ENCODE peak calls at places on chromosomes 7 and 10, in eight cellular contexts. C is esophagus squamous epithelium, U is right lobe of liver, W is tibial nerve, P is heart left ventricle, G is IMR-90, S is Peyer's patch, V is HepG2. A is an unnamed sample.

GRCh38 chr10:132867801-132868644 is 74.3 kb downstream of the CFAP46 start:
- DNase-seq in W (no peak), C (no peak), V (no peak), U (peak), P (peak), G (no peak), S (peak), A (no peak)

GRCh38 chr7:43535810-43536585 is 46.9 kb upstream of the STK17A start:
- DNase-seq in S (no peak), W (peak), V (no peak), U (no peak), C (no peak), P (no peak), G (peak), A (no peak)

GRCh38 chr7:55570939-55571338 is 1.4 kb downstream of the VOPP1 start:
- DNase-seq in P (no peak), C (no peak), V (peak), W (no peak), U (no peak), G (peak), S (no peak), A (no peak)

GRCh38 chr7:22111661-22112060 is 166.0 kb upstream of the CDCA7L start:
- DNase-seq in G (no peak), V (no peak), U (no peak), P (no peak), W (no peak), C (no peak), S (no peak), A (no peak)

GRCh38 chr7:85927226-85927625 is 716.5 kb upstream of the GRM3 start:
- DNase-seq in P (no peak), V (no peak), C (no peak), S (no peak), W (no peak), U (no peak), G (no peak), A (no peak)

GRCh38 chr7:157976406-157976805 is 611.2 kb downstream of the PTPRN2 start:
- DNase-seq in S (no peak), P (no peak), G (no peak), U (peak), W (no peak), V (no peak), C (no peak), A (no peak)

GRCh38 chr10:125694874-125695273 is 11.9 kb upstream of the TEX36 start:
- DNase-seq in V (no peak), G (peak), S (no peak), U (no peak), P (no peak), W (no peak), C (no peak), A (no peak)

GRCh38 chr10:32207544-32207943 is 139.4 kb downstream of the EPC1 start:
- DNase-seq in V (peak), P (peak), G (peak), W (peak), S (peak), U (no peak), C (no peak), A (no peak)

GRCh38 chr7:75056476-75056875 is 17.1 kb downstream of the RCC1L start:
- DNase-seq in P (no peak), C (no peak), U (no peak), G (peak), S (no peak), W (peak), V (no peak), A (no peak)

GRCh38 chr10:84563868-84564267 is 235.5 kb downstream of the CCSER2 start:
- DNase-seq in U (no peak), G (no peak), S (no peak), V (no peak), W (no peak), C (no peak), P (no peak), A (no peak)

GRCh38 chr7:155813125-155813524 is 862 bp upstream of the SHH start:
- DNase-seq in S (no peak), W (no peak), U (peak), V (no peak), C (no peak), G (no peak), P (peak), A (no peak)

GRCh38 chr7:117238937-117239336 is 83.9 kb downstream of the WNT2 start:
- DNase-seq in G (no peak), W (no peak), U (no peak), C (no peak), V (no peak), P (no peak), S (no peak), A (no peak)

GRCh38 chr10:75466886-75467285 is 35.5 kb downstream of the LRMDA start:
- DNase-seq in G (no peak), S (no peak), C (no peak), V (no peak), U (no peak), W (no peak), P (no peak), A (no peak)

GRCh38 chr7:151876112-151876898 is 610 bp downstream of the PRKAG2 start:
- DNase-seq in S (peak), G (no peak), C (no peak), W (peak), U (peak), V (no peak), P (peak), A (no peak)

GRCh38 chr7:34486371-34486770 is 171.6 kb upstream of the NPSR1 start:
- DNase-seq in S (no peak), U (no peak), C (no peak), V (no peak), P (no peak), G (no peak), W (no peak), A (no peak)

GRCh38 chr7:124724516-124725192 is 40.9 kb downstream of the GPR37 start:
- DNase-seq in U (peak), V (peak), C (no peak), S (no peak), P (no peak), G (no peak), W (no peak), A (no peak)

GRCh38 chr10:62885656-62886461 is 69.7 kb upstream of the EGR2 start:
- DNase-seq in S (no peak), C (no peak), P (peak), G (peak), W (no peak), V (peak), U (no peak), A (no peak)

GRCh38 chr7:56483861-56484550 is 367.8 kb upstream of the NUPR2 start:
- DNase-seq in C (no peak), V (no peak), S (no peak), G (no peak), U (no peak), W (no peak), P (no peak), A (no peak)

GRCh38 chr7:77338260-77338659 is 77.9 kb downstream of the GSAP start:
- DNase-seq in G (no peak), P (no peak), V (no peak), C (no peak), W (no peak), S (no peak), U (no peak), A (no peak)

GRCh38 chr7:79401254-79401653 is 52.2 kb downstream of the MAGI2 start:
- DNase-seq in P (no peak), V (no peak), S (no peak), U (no peak), G (no peak), W (no peak), C (no peak), A (no peak)

GRCh38 chr7:74655785-74656420 is 1.6 kb upstream of the GTF2I start:
- DNase-seq in V (no peak), P (no peak), G (no peak), S (no peak), C (no peak), W (no peak), U (no peak), A (no peak)

GRCh38 chr10:115514895-115515294 is 421.7 kb downstream of the ATRNL1 start:
- DNase-seq in U (no peak), V (no peak), C (no peak), G (no peak), W (no peak), P (no peak), S (no peak), A (no peak)

GRCh38 chr10:84173543-84173942 is at the start of gene GPR15LG:
- DNase-seq in V (no peak), P (no peak), C (no peak), G (no peak), U (no peak), S (peak), W (no peak), A (no peak)

GRCh38 chr7:111788426-111788825 is 226.1 kb upstream of the IMMP2L start:
- DNase-seq in U (no peak), S (no peak), P (no peak), G (peak), C (no peak), W (no peak), V (no peak), A (no peak)

GRCh38 chr7:142585425-142585824 is 163.8 kb upstream of the PRSS1 start:
- DNase-seq in V (no peak), C (no peak), W (no peak), U (no peak), P (no peak), S (no peak), G (no peak), A (no peak)

GRCh38 chr10:24451325-24451820 is 242.4 kb downstream of the KIAA1217 start:
- DNase-seq in S (no peak), P (no peak), V (no peak), U (no peak), C (no peak), W (no peak), G (no peak), A (no peak)

GRCh38 chr7:99267530-99268360 is 4.9 kb upstream of the MYH16 start:
- DNase-seq in P (no peak), V (peak), W (no peak), G (peak), S (no peak), U (no peak), C (no peak), A (no peak)

GRCh38 chr7:34124765-34125164 is 219.4 kb downstream of the BMPER start:
- DNase-seq in S (no peak), W (no peak), V (no peak), G (no peak), U (no peak), C (no peak), P (no peak), A (no peak)

GRCh38 chr10:99917963-99918825 is 91.6 kb downstream of the DNMBP start:
- DNase-seq in V (no peak), S (no peak), U (peak), G (peak), W (no peak), P (peak), C (no peak), A (no peak)

GRCh38 chr10:15333909-15334649 is 37.0 kb downstream of the FAM171A1 start:
- DNase-seq in W (no peak), P (no peak), C (no peak), S (no peak), G (peak), V (peak), U (peak), A (no peak)

GRCh38 chr7:34849163-34849960 is 187.9 kb downstream of the DPY19L1 start:
- DNase-seq in G (no peak), V (peak), C (no peak), P (no peak), S (no peak), W (no peak), U (no peak), A (peak)

GRCh38 chr10:58414270-58415041 is 29.2 kb downstream of the TFAM start:
- DNase-seq in S (no peak), C (no peak), U (no peak), P (no peak), G (peak), V (peak), W (peak), A (no peak)

GRCh38 chr10:19749185-19749729 is 67.0 kb upstream of the PLXDC2 start:
- DNase-seq in S (no peak), P (no peak), V (no peak), W (no peak), G (peak), U (no peak), C (no peak), A (no peak)

GRCh38 chr7:99860281-99861127 is 16.3 kb downstream of the OR2AE1 start:
- DNase-seq in W (peak), U (no peak), S (peak), C (no peak), P (peak), V (peak), G (peak), A (no peak)

GRCh38 chr10:77879710-77880109 is 46.8 kb downstream of the DLG5 start:
- DNase-seq in C (no peak), P (no peak), W (no peak), U (no peak), G (no peak), S (no peak), V (no peak), A (no peak)

GRCh38 chr10:65660006-65660405 is 1265.8 kb upstream of the LRRTM3 start:
- DNase-seq in C (no peak), V (no peak), P (no peak), G (no peak), U (no peak), S (no peak), W (no peak), A (no peak)

GRCh38 chr10:123139521-123140163 is 3.9 kb downstream of the HMX3 start:
- DNase-seq in W (no peak), C (no peak), U (peak), G (peak), P (no peak), V (peak), S (no peak), A (no peak)

GRCh38 chr10:110643670-110644597 is at the start of gene RBM20:
- DNase-seq in S (no peak), P (peak), W (no peak), C (no peak), U (peak), G (no peak), V (no peak), A (no peak)

GRCh38 chr10:114286971-114287370 is 47.9 kb downstream of the VWA2 start:
- DNase-seq in W (no peak), V (no peak), P (no peak), U (no peak), S (no peak), C (no peak), G (no peak), A (no peak)

GRCh38 chr7:101959342-101959741 is 141.9 kb downstream of the CUX1 start:
- DNase-seq in G (no peak), V (no peak), C (no peak), U (no peak), W (no peak), S (no peak), P (no peak), A (no peak)

GRCh38 chr7:101953248-101953819 is 135.9 kb downstream of the CUX1 start:
- DNase-seq in S (no peak), U (no peak), V (no peak), G (peak), C (no peak), W (no peak), P (peak), A (no peak)

GRCh38 chr7:101957733-101958525 is 140.5 kb downstream of the CUX1 start:
- DNase-seq in U (no peak), V (no peak), W (no peak), G (no peak), P (no peak), S (no peak), C (no peak), A (no peak)

GRCh38 chr7:101954494-101954893 is 137.1 kb downstream of the CUX1 start:
- DNase-seq in C (no peak), G (no peak), V (no peak), W (no peak), P (no peak), U (no peak), S (no peak), A (no peak)

GRCh38 chr7:101956130-101956529 is 138.7 kb downstream of the CUX1 start:
- DNase-seq in G (no peak), P (peak), S (no peak), V (no peak), U (no peak), C (no peak), W (no peak), A (no peak)
- TF ChIP-seq POLR2A in G (no peak), P (no peak), S (no peak), V (no peak), U (no peak), C (no peak), W (no peak), A (no peak)

DNA sequence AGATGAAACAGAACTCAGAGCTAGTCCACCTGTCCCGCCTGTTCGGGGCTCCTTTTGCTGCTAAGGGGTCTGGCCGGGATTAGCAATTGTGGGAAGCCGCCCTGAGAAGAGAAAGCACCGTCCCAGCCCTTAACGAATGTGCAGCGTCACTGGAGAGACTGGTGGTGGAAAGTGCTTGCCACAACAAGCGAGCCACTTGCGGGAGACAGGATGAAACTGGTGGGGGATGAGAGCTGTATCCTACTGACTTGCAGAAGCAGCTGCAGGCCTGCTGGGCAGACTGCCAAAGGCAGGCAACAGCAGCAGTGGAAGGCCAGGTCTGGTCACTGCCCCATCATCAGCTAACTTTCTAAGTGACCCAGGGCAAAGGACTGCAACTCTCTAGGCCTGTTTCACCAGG is 95.4 kb downstream of the FAM53B start:
- DNase-seq in U (peak), P (peak), C (peak), S (peak), V (no peak), W (peak), G (peak), A (no peak)
- TF ChIP-seq POLR2A in U (no peak), P (no peak), C (no peak), S (no peak), V (no peak), W (no peak), G (no peak), A (no peak)

GRCh38 chr10:119650692-119651513 is at the start of gene BAG3:
- DNase-seq in U (peak), W (peak), P (peak), V (peak), C (peak), G (peak), S (peak), A (peak)
- TF ChIP-seq POLR2A in U (peak), W (peak), P (no peak), V (peak), C (peak), G (peak), S (peak), A (peak)

GRCh38 chr10:92697663-92698511 is 8.1 kb downstream of the HHEX start:
- DNase-seq in W (no peak), U (no peak), C (no peak), P (no peak), V (peak), S (no peak), G (peak), A (no peak)

GRCh38 chr10:92696606-92697383 is 7.0 kb downstream of the HHEX start:
- DNase-seq in C (no peak), V (peak), U (peak), W (no peak), G (no peak), S (no peak), P (no peak), A (no peak)

GRCh38 chr10:92699518-92700272 is 9.9 kb downstream of the HHEX start:
- DNase-seq in U (peak), W (no peak), P (peak), S (peak), C (no peak), G (peak), V (no peak), A (no peak)

GRCh38 chr10:92695679-92696605 is 6.2 kb downstream of the HHEX start:
- DNase-seq in U (peak), S (no peak), G (peak), V (no peak), C (no peak), P (no peak), W (no peak), A (no peak)

GRCh38 chr10:92699193-92699517 is 9.4 kb downstream of the HHEX start:
- DNase-seq in P (no peak), V (no peak), C (no peak), W (no peak), U (no peak), G (no peak), S (no peak), A (no peak)
- TF ChIP-seq POLR2A in P (no peak), V (no peak), C (no peak), W (no peak), U (no peak), G (no peak), S (no peak), A (no peak)

GRCh38 chr10:131450220-131450765 is 138.8 kb upstream of the TCERG1L start:
- DNase-seq in W (no peak), C (no peak), S (no peak), P (no peak), V (no peak), G (no peak), U (no peak), A (peak)
- TF ChIP-seq POLR2A in W (no peak), C (no peak), S (no peak), P (no peak), V (no peak), G (no peak), U (no peak), A (no peak)

GRCh38 chr10:70404906-70405824 is 1.2 kb downstream of the EIF4EBP2 start:
- DNase-seq in U (peak), W (peak), G (peak), C (no peak), P (peak), S (peak), V (peak), A (peak)
- TF ChIP-seq POLR2A in U (peak), W (peak), G (no peak), C (peak), P (no peak), S (peak), V (peak), A (no peak)